ENCODE peak calls at places on chromosomes 2 and 18, in six cellular contexts. N, X, V, L, E and Y are unnamed samples.

GRCh38 chr2:1607971-1608688 is 136.2 kb downstream of the PXDN start:
- DNase-seq in X (no peak), V (peak), L (no peak), N (no peak), E (no peak), Y (no peak)

GRCh38 chr2:29281585-29281984 is 166.4 kb downstream of the CLIP4 start:
- DNase-seq in X (no peak), V (peak), L (peak), E (peak), N (no peak), Y (peak)

GRCh38 chr2:197137826-197138480 is 172.6 kb downstream of the ANKRD44 start:
- DNase-seq in N (no peak), E (no peak), V (no peak), X (no peak), L (no peak), Y (peak)

GRCh38 chr2:168208652-168209051 is 38.7 kb downstream of the STK39 start:
- DNase-seq in L (no peak), N (no peak), E (peak), V (no peak), X (no peak), Y (no peak)

GRCh38 chr2:95260028-95261023 is 13.9 kb upstream of the PROM2 start:
- DNase-seq in X (no peak), V (peak), E (no peak), N (no peak), L (no peak), Y (peak)

GRCh38 chr18:48956378-48956777 is 5.6 kb upstream of the SMAD7 start:
- DNase-seq in N (no peak), V (no peak), E (peak), X (no peak), L (peak), Y (peak)

GRCh38 chr18:45355944-45356520 is 259.2 kb upstream of the SLC14A2 start:
- DNase-seq in N (no peak), X (no peak), L (no peak), V (no peak), E (no peak), Y (no peak)

GRCh38 chr2:180061085-180061484 is 54.0 kb upstream of the CWC22 start:
- DNase-seq in V (peak), X (no peak), N (no peak), E (no peak), L (no peak), Y (no peak)

GRCh38 chr2:47783491-47784330 is 766 bp downstream of the MSH6 start:
- DNase-seq in V (peak), X (peak), L (peak), N (peak), E (peak), Y (peak)

GRCh38 chr2:109435866-109436634 is 177.7 kb downstream of the SEPTIN10 start:
- DNase-seq in N (no peak), L (peak), X (peak), E (peak), V (no peak), Y (peak)

GRCh38 chr2:12728221-12728777 is 11.6 kb downstream of the TRIB2 start:
- DNase-seq in E (no peak), V (no peak), X (no peak), N (peak), L (no peak), Y (no peak)

GRCh38 chr2:148642112-148642744 is 2.3 kb upstream of the EPC2 start:
- DNase-seq in E (no peak), X (no peak), L (no peak), N (no peak), V (no peak), Y (no peak)

GRCh38 chr2:148642891-148643416 is 1.6 kb upstream of the EPC2 start:
- DNase-seq in E (peak), N (peak), X (no peak), V (no peak), L (peak), Y (no peak)

GRCh38 chr2:148643998-148644884 is at the start of gene EPC2:
- DNase-seq in E (peak), L (peak), V (peak), X (peak), N (peak), Y (peak)

GRCh38 chr2:148643421-148643820 is 1.1 kb upstream of the EPC2 start:
- DNase-seq in L (no peak), E (no peak), V (no peak), N (no peak), X (no peak), Y (no peak)

GRCh38 chr2:148640767-148641166 is 3.8 kb upstream of the EPC2 start:
- DNase-seq in E (no peak), N (no peak), V (no peak), L (peak), X (no peak), Y (peak)
- TF ChIP-seq CTCF in E (peak), N (no peak), V (peak), L (peak), X (peak), Y (peak)

DNA sequence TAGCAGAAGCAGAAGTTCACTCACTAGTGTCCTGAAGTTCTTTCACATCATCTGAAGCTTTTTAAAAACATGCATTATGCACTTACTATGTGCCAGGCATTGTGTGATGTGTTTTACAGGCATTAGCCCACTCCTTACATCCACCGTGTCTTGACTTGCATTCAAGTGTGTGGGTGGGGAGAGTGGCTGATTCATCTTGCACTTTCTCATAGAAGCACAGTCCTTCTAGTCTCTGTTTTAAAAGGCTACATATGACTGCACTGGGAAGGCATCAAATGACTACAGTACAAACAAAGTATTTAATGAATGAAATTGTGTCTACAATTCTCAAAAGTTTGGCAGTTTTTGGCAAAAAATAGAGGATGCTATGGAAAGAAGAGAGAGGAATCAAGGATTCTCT is 21.6 kb upstream of the DSC3 start:
- DNase-seq in N (no peak), E (no peak), V (no peak), X (no peak), L (no peak), Y (no peak)
- H3K4me3 ChIP-seq in N (no peak), E (no peak), V (no peak), X (no peak), L (no peak), Y (no peak)

DNA sequence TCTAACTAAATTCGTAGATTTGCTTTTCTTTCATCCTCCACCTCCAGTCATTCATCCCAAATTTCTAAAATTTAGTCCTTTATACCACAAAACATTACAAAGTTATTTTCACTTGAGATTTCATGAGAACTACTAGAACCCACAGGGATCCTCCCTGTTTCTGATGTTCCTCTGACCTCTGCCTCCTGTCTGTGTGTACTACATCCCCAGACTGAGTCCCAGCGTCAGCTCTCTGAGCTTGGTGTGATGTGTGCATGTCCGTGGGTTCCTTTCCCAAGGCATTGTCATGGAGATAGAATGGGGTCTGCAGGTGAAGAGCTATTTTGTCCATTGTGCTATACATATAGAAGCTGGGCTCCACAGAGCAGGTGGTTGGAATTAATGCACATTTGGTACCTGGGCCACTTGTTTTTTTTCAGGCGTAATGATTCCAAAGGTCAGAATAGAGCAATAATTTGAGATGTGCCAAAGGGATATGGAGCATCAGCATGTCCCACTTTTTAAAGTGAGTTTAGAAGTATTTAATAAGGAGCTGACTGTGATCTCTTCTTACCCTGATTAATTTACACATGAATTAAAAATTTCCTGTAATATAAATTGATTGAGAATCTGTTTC is 151.2 kb upstream of the BOD1L2 start:
- DNase-seq in X (no peak), L (no peak), E (no peak), V (no peak), N (no peak), Y (no peak)
- TF ChIP-seq CTCF in X (no peak), L (no peak), E (no peak), V (no peak), N (peak), Y (no peak)

DNA sequence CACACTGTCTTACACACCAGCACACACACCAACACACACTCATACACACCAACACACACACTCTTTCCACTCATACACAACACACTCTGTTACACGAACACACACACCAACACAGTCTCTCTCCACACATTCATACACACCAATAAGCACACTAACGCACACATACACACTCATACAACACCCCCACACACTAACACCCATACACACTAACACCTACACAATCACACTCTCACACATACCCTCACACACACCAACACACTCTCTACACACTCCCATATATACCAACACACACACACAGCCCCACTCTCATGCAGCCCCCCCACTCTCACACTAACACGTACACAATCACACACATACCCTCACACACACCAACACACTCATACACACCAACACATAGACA is 123.8 kb downstream of the DYSF start:
- DNase-seq in L (no peak), N (no peak), E (no peak), V (no peak), X (no peak), Y (no peak)
- H3K4me3 ChIP-seq in L (no peak), N (no peak), E (no peak), V (no peak), X (no peak), Y (no peak)

GRCh38 chr2:238574490-238575271 is 148.0 kb downstream of the ASB1 start:
- DNase-seq in L (no peak), N (no peak), X (no peak), E (no peak), V (no peak), Y (no peak)
- TF ChIP-seq CTCF in L (no peak), N (no peak), X (no peak), E (no peak), V (no peak), Y (no peak)

GRCh38 chr2:105394951-105395611 is 3.8 kb downstream of the FHL2 start:
- DNase-seq in V (no peak), E (peak), X (no peak), L (peak), N (no peak), Y (peak)

GRCh38 chr2:105397959-105398521 is 811 bp downstream of the FHL2 start:
- DNase-seq in E (no peak), X (no peak), N (no peak), L (peak), V (no peak), Y (peak)

GRCh38 chr2:105395691-105396090 is 3.2 kb downstream of the FHL2 start:
- DNase-seq in V (no peak), N (no peak), X (no peak), L (no peak), E (no peak), Y (no peak)

GRCh38 chr2:105397025-105397722 is 1.7 kb downstream of the FHL2 start:
- DNase-seq in N (no peak), X (no peak), E (no peak), V (no peak), L (peak), Y (no peak)

DNA sequence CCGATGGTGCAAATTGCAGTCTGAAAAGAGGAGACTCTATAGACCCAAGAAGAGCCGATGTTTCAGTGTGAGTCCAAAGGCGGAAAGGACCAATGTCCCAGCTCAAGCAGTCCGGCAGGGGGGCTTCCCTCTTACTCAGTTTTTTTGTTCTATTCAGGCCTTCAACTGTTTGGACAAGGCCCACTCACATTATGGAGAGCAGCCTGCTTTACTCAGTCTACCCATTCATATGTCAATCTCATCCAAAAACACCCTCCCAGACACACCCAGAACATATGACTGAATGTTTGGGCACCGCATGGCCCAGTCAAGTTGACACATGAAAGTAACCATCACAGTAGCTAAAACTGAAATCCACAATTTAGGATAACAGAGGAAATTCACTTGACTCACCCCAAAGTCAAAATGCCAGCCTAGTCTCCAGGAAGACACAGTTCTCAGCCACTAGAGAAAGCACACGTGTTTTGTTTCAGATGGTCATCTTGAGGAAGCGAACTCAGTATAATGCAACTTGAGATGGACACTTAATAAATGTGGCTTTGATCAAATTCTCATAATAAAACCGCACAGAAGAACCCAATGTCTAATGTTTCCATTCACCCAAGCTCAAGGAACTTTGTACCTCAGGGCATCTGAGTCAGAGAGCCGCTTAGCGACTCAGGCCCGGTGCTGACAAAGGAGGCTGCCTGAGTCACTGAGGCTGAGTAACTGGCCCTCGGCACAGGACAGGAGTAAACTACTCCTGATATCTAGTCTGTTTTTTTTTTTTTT is 2.4 kb downstream of the FHL2 start:
- DNase-seq in E (peak), V (no peak), N (no peak), X (no peak), L (peak), Y (peak)
- H3K4me3 ChIP-seq in E (peak), V (peak), N (peak), X (no peak), L (peak), Y (peak)

GRCh38 chr2:96574364-96574763 is 37.8 kb downstream of the ARID5A start:
- DNase-seq in V (no peak), N (no peak), E (no peak), L (no peak), X (no peak), Y (no peak)
- TF ChIP-seq CTCF in V (no peak), N (no peak), E (peak), L (peak), X (no peak), Y (no peak)

DNA sequence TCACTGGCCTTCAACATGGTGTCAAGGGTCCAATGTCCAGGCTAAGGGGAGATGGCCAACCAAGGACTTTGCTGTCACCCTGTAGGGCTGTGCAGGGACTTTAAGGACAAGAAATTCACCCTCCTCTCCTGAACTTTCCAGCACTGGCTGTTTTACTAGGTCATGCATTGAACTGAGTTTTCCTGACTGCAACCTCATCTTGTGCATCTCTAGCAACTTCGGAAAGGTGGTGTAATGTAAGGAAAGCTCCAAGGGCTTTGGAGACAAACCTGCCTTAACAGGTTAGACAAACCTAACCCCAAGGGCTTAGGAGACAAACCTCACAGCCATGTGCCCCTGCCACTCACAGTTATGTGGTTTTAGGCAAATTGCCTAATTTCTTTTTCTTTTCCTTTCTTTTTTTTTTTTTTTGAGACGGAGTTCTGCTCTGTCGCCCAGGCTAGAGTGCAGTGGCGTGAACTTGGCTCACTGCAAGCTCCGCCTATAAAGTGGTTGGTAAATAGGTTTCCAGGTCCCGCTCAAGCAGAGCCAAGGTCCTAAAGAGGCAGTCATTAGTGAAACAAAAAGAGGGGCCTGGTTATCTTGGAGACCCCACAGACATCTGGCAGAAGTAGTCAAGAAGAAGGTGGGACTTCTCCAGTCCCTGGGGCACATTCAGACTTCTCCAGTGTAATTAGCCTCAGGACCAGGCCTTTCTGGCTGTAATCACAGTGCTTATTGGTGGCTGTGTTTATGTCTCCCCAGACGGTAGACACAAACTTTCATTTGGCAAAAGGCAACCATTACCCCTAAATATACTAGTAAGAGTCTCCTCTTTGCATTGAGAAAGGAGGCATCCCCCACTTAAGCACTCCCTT is 37.6 kb upstream of the PMAIP1 start:
- DNase-seq in X (no peak), N (no peak), E (no peak), L (no peak), V (no peak), Y (no peak)
- H3K4me3 ChIP-seq in X (no peak), N (no peak), E (no peak), L (no peak), V (no peak), Y (no peak)

DNA sequence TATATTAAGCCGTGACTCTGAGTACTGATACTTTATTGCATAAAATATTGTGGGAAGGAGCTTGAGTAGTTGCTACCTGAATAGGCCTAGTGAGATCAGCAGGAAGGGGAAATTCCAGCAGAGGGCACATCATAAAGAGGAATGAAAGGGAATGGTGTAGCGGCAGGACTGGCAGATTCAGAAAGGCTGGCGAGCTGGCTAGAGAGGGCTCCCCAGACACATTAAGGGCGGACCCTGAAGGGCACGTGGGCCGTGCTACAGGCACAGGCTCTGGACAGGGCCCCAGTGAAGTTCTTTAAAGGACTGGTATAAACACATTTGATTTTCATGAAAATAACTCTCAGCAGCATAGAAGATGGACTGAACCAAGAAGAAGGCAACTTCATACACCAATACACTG is 43.0 kb downstream of the PTPN2 start:
- DNase-seq in L (no peak), E (no peak), X (no peak), V (no peak), N (no peak), Y (no peak)
- TF ChIP-seq CTCF in L (no peak), E (no peak), X (no peak), V (no peak), N (no peak), Y (no peak)